ENCODE peak calls at places on chromosomes 1 and 21, in seven cellular contexts. N is retina; Y is progenitor cell of endocrine pancreas; B is EL; C is DMS153; A is stimulated activated naive CD4-positive, alpha-beta T cell; T is RWPE2. I is an unnamed sample.

GRCh38 chr1:50333595-50333974 is 89.7 kb downstream of the DMRTA2 start:
- DNase-seq in T (no peak), B (peak), N (peak), Y (peak), C (no peak), A (peak), I (peak)

GRCh38 chr1:107326823-107327445 is 186.1 kb downstream of the NTNG1 start:
- DNase-seq in C (no peak), B (peak), Y (no peak), N (no peak), A (no peak), T (no peak), I (no peak)

GRCh38 chr1:226993676-226994356 is 53.7 kb downstream of the COQ8A start:
- DNase-seq in C (no peak), A (no peak), T (no peak), B (no peak), Y (no peak), N (peak), I (peak)

GRCh38 chr1:40030528-40031135 is 9.9 kb upstream of the CAP1 start:
- DNase-seq in B (peak), N (no peak), Y (no peak), T (no peak), A (no peak), C (no peak), I (no peak)

GRCh38 chr1:46810596-46810995 is 11.8 kb downstream of the CYP4B1 start:
- DNase-seq in A (no peak), T (no peak), Y (no peak), N (no peak), B (no peak), C (no peak), I (no peak)

GRCh38 chr1:24437631-24438396 is 22.2 kb downstream of the NIPAL3 start:
- DNase-seq in C (no peak), N (no peak), T (no peak), A (no peak), B (no peak), Y (no peak), I (no peak)

GRCh38 chr1:86872086-86872485 is 41.8 kb downstream of the SELENOF start:
- DNase-seq in B (peak), A (no peak), Y (no peak), N (no peak), T (no peak), C (no peak), I (no peak)

GRCh38 chr1:32894681-32895080 is 6.5 kb downstream of the TMEM54 start:
- DNase-seq in Y (no peak), A (no peak), C (no peak), N (peak), T (no peak), B (no peak), I (no peak)

GRCh38 chr1:23904748-23905357 is 8.3 kb downstream of the CNR2 start:
- DNase-seq in T (no peak), B (no peak), C (no peak), A (no peak), N (no peak), Y (no peak), I (no peak)

GRCh38 chr1:185733818-185734709 is at the start of gene HMCN1:
- DNase-seq in A (no peak), T (no peak), B (peak), N (peak), Y (peak), C (peak), I (peak)

GRCh38 chr1:156118175-156118868 is 3.8 kb downstream of the LMNA start:
- DNase-seq in C (no peak), T (no peak), Y (no peak), N (no peak), A (no peak), B (peak), I (no peak)

GRCh38 chr21:33157303-33157702 is 72.4 kb upstream of the IFNAR2 start:
- DNase-seq in B (no peak), A (no peak), N (no peak), C (no peak), T (no peak), Y (no peak), I (no peak)

GRCh38 chr1:59008599-59009347 is 224.9 kb upstream of the JUN start:
- DNase-seq in B (peak), Y (no peak), T (no peak), C (no peak), N (no peak), A (no peak), I (no peak)

GRCh38 chr21:23960769-23961168 is 1646.5 kb downstream of the MRPL39 start:
- DNase-seq in Y (no peak), C (no peak), T (no peak), N (no peak), B (no peak), A (no peak), I (no peak)

GRCh38 chr1:9120312-9120958 is 8.5 kb downstream of the GPR157 start:
- DNase-seq in B (no peak), Y (no peak), A (no peak), T (no peak), C (no peak), N (no peak), I (no peak)